ENCODE peak calls at places on chromosomes 3 and 15, in five cellular contexts. P is MM.1S, W is RWPE2, G is tibial nerve, M is fibroblast of lung. T is an unnamed sample.

GRCh38 chr3:66418432-66419052 is 82.3 kb downstream of the LRIG1 start:
- DNase-seq in P (no peak), W (no peak), G (no peak), M (peak; percentile 81), T (no peak)

GRCh38 chr3:177973241-177973840 is 562.9 kb upstream of the KCNMB2 start:
- DNase-seq in P (no peak), W (no peak), G (no peak), M (peak; percentile 26), T (no peak)

GRCh38 chr15:31276596-31277298 is 49.9 kb upstream of the KLF13 start:
- DNase-seq in P (no peak), W (peak; percentile 50), G (no peak), M (no peak), T (no peak)

GRCh38 chr3:181719298-181719859 is 7.7 kb downstream of the SOX2 start:
- DNase-seq in P (no peak), W (no peak), G (no peak), M (no peak), T (no peak)

GRCh38 chr3:166195808-166196207 is 358.6 kb upstream of the BCHE start:
- DNase-seq in P (no peak), W (no peak), G (no peak), M (no peak), T (no peak)

GRCh38 chr3:171790898-171791694 is 19.2 kb downstream of the PLD1 start:
- DNase-seq in P (no peak), W (no peak), G (no peak), M (peak; percentile 62), T (no peak)

GRCh38 chr3:28835751-28836150 is 445.1 kb upstream of the RBMS3 start:
- DNase-seq in P (no peak), W (no peak), G (no peak), M (no peak), T (no peak)

GRCh38 chr3:42590989-42591756 is 513 bp downstream of the SS18L2 start:
- DNase-seq in P (peak; percentile 11), W (no peak), G (no peak), M (no peak), T (no peak)

GRCh38 chr15:39495871-39496459 is 84.9 kb upstream of the THBS1 start:
- DNase-seq in P (no peak), W (no peak), G (no peak), M (peak; percentile 9), T (no peak)

GRCh38 chr3:141851411-141851810 is 25.0 kb upstream of the ATP1B3 start:
- DNase-seq in P (no peak), W (no peak), G (no peak), M (no peak), T (no peak)

GRCh38 chr3:32340039-32340438 is 51.6 kb upstream of the CMTM7 start:
- DNase-seq in P (no peak), W (no peak), G (peak; percentile 32), M (peak; percentile 74), T (peak; percentile 50)

GRCh38 chr3:53891500-53892334 is at the start of gene SELENOK:
- DNase-seq in P (peak; percentile 100), W (peak; percentile 97), G (peak; percentile 98), M (peak; percentile 99), T (peak; percentile 97)

GRCh38 chr15:33699691-33700447 is 268.4 kb upstream of the CHRM5 start:
- DNase-seq in P (no peak), W (no peak), G (no peak), M (peak; percentile 19), T (no peak)

GRCh38 chr3:140216249-140216648 is 281.3 kb downstream of the CLSTN2 start:
- DNase-seq in P (no peak), W (no peak), G (no peak), M (no peak), T (no peak)

GRCh38 chr15:93164409-93164808 is 75.4 kb upstream of the RGMA start:
- DNase-seq in P (no peak), W (no peak), G (no peak), M (no peak), T (peak; percentile 31)

GRCh38 chr3:144553301-144553700 is 581.7 kb downstream of the DIPK2A start:
- DNase-seq in P (no peak), W (no peak), G (no peak), M (no peak), T (no peak)

GRCh38 chr3:42873216-42873982 is 2.3 kb downstream of the CYP8B1 start:
- DNase-seq in P (no peak), W (no peak), G (no peak), M (no peak), T (no peak)

GRCh38 chr3:156211583-156211982 is 91.2 kb downstream of the KCNAB1 start:
- DNase-seq in P (no peak), W (no peak), G (no peak), M (no peak), T (no peak)

GRCh38 chr3:69082805-69083204 is 1.9 kb upstream of the ARL6IP5 start:
- DNase-seq in P (peak; percentile 77), W (no peak), G (no peak), M (peak; percentile 81), T (peak; percentile 58)

GRCh38 chr3:190012314-190012782 is 108.3 kb downstream of the P3H2 start:
- DNase-seq in P (no peak), W (no peak), G (no peak), M (no peak), T (no peak)

GRCh38 chr3:142115927-142116668 is 33.2 kb downstream of the TFDP2 start:
- DNase-seq in P (no peak), W (no peak), G (no peak), M (no peak), T (no peak)

GRCh38 chr15:95459288-95459687 is 871.2 kb upstream of the NR2F2 start:
- DNase-seq in P (no peak), W (no peak), G (no peak), M (no peak), T (no peak)

GRCh38 chr15:75661041-75661778 is 13.5 kb downstream of the SNX33 start:
- DNase-seq in P (no peak), W (peak; percentile 100), G (peak; percentile 78), M (peak; percentile 91), T (no peak)

GRCh38 chr15:99409097-99409473 is 156.7 kb upstream of the MEF2A start:
- DNase-seq in P (no peak), W (peak; percentile 76), G (peak; percentile 32), M (peak; percentile 72), T (no peak)

GRCh38 chr3:186821429-186822367 is 15.4 kb upstream of the RFC4 start:
- DNase-seq in P (peak; percentile 83), W (no peak), G (no peak), M (peak; percentile 73), T (no peak)

GRCh38 chr3:190586631-190587000 is 72.7 kb downstream of the IL1RAP start:
- DNase-seq in P (no peak), W (no peak), G (no peak), M (peak; percentile 28), T (peak; percentile 0)

GRCh38 chr3:123561188-123561587 is 23.7 kb downstream of the HACD2 start:
- DNase-seq in P (no peak), W (no peak), G (no peak), M (no peak), T (no peak)

GRCh38 chr15:100036030-100036429 is 302.8 kb upstream of the LYSMD4 start:
- DNase-seq in P (no peak), W (no peak), G (no peak), M (no peak), T (no peak)

DNA sequence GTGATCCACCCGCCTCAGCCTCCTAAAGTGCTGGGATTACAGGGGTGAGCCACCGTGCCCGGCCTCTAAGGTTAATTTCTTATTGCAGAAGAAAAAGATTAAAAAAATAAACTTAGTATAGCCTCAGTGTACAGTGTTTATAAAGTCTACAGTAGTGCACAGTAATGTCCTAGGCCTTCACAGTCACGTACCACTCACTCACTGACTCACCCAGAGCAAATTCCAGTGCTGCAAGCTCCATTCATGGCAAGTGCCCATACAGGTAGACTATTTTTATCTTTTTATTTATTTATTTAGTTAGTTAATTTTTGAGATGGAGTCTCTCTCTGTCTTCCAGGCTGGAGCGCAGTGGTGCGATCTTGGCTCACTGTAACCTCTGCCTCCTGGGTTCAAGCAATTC is 3.2 kb upstream of the FLNB start:
- DNase-seq in P (no peak), W (peak; percentile 88), G (no peak), M (peak; percentile 59), T (no peak)
- H3K4me1 ChIP-seq in P (peaks cover 4% of the 10 kb centered on the region), W (peaks cover 42% of the 10 kb centered on the region), G (peaks cover 7% of the 10 kb centered on the region), M (no peaks in the 10 kb centered on the region), T (peaks cover 11% of the 10 kb centered on the region)

DNA sequence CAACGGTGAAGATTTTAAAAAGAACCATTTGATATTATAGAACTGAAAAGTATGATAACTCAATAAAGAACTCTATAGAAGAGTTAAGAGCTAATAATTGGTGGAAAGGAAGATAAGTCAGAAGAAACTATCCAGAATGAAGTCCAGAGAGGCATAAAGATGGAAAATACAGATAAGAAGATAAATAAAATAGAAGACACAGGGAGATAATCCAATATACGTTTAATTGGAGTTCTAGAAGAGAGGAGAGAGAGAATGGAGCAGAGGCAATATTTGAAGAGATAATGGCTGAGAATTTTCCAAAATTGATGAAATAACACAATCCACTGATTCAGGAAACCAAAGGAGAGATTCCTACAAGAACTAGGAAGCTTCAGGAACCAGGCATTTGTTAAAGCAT is 49.8 kb upstream of the EPHB3 start:
- DNase-seq in P (no peak), W (no peak), G (no peak), M (no peak), T (no peak)
- H3K4me1 ChIP-seq in P (peaks cover 5% of the 10 kb centered on the region), W (no peaks in the 10 kb centered on the region), G (peaks cover 3% of the 10 kb centered on the region), M (no peaks in the 10 kb centered on the region), T (peaks cover 9% of the 10 kb centered on the region)

GRCh38 chr3:3105246-3105645 is 4.9 kb downstream of the IL5RA start:
- DNase-seq in P (no peak), W (no peak), G (no peak), M (no peak), T (no peak)
- H3K4me1 ChIP-seq in P (peaks cover 6% of the 10 kb centered on the region), W (no peaks in the 10 kb centered on the region), G (no peaks in the 10 kb centered on the region), M (no peaks in the 10 kb centered on the region), T (no peaks in the 10 kb centered on the region)

GRCh38 chr15:60419752-60420151 is 22.0 kb upstream of the ANXA2 start:
- DNase-seq in P (no peak), W (no peak), G (no peak), M (peak; percentile 55), T (no peak)

GRCh38 chr15:60420322-60420721 is 22.5 kb upstream of the ANXA2 start:
- DNase-seq in P (no peak), W (no peak), G (no peak), M (no peak), T (no peak)

GRCh38 chr15:60417112-60417511 is 19.3 kb upstream of the ANXA2 start:
- DNase-seq in P (no peak), W (no peak), G (no peak), M (no peak), T (no peak)

GRCh38 chr15:60416519-60416918 is 18.7 kb upstream of the ANXA2 start:
- DNase-seq in P (no peak), W (no peak), G (no peak), M (no peak), T (no peak)

DNA sequence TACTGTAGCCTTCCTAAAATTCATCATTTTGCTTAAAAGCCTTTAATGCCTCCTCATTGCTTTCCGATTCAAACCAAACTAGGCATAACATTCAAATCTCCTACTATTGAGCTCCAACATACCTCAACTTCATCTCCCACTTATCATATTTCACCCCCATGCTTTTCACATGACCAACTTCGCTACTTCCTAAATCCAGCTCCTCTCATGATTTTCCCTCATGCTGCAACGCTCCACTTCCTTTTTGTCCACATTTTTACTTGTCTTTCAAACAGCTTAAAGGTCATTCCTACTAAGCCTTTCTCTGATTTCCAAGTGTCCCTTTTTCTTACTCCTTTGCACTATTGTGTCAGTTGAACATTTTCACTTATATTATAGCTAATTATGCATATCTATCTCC is 20.3 kb upstream of the ANXA2 start:
- DNase-seq in P (no peak), W (no peak), G (no peak), M (no peak), T (no peak)
- H3K4me1 ChIP-seq in P (peaks cover 5% of the 10 kb centered on the region), W (peaks cover 52% of the 10 kb centered on the region), G (no peaks in the 10 kb centered on the region), M (peaks cover 17% of the 10 kb centered on the region), T (no peaks in the 10 kb centered on the region)

GRCh38 chr3:129314757-129315385 is 36.2 kb downstream of the HMCES start:
- DNase-seq in P (peak; percentile 91), W (no peak), G (peak; percentile 84), M (peak; percentile 94), T (peak; percentile 24)
- H3K4me1 ChIP-seq in P (peaks cover 64% of the 10 kb centered on the region), W (peaks cover 14% of the 10 kb centered on the region), G (peaks cover 14% of the 10 kb centered on the region), M (peaks cover 3% of the 10 kb centered on the region), T (peaks cover 23% of the 10 kb centered on the region)

T was measured in CD8-positive, alpha-beta memory T cell.